ENCODE peak calls at places on chromosome 17, in nine cellular contexts. E, K, U, P, F, G, J, C and W are unnamed samples. For H3K36me3 and H3K27me3, the result is how much of the 10 kb centered on the place peaks cover.

GRCh38 chr17:17837380-17837821 is 615 bp upstream of the SREBF1 start:
- DNase-seq in K (no peak), E (no peak), C (peak), J (no peak), G (peak), P (no peak), U (peak), F (peak), W (peak)

GRCh38 chr17:31469959-31470358 is 78.5 kb downstream of the RAB11FIP4 start:
- DNase-seq in E (no peak), G (no peak), C (no peak), J (no peak), F (no peak), U (no peak), K (no peak), P (no peak), W (no peak)

GRCh38 chr17:19737305-19738072 is 10.6 kb downstream of the ALDH3A1 start:
- DNase-seq in C (no peak), F (no peak), J (no peak), G (no peak), U (no peak), E (no peak), K (no peak), P (no peak), W (no peak)

GRCh38 chr17:60594747-60595146 is 5.2 kb upstream of the PPM1D start:
- DNase-seq in F (no peak), P (no peak), E (no peak), G (no peak), J (no peak), K (no peak), U (no peak), C (no peak), W (no peak)

GRCh38 chr17:3535253-3535995 is 22.2 kb downstream of the TRPV3 start:
- DNase-seq in F (peak), K (peak), U (peak), E (no peak), P (peak), J (no peak), G (peak), C (peak), W (peak)

GRCh38 chr17:74152591-74153455 is 50.7 kb upstream of the RPL38 start:
- DNase-seq in J (no peak), P (no peak), E (no peak), K (no peak), C (no peak), U (no peak), F (peak), G (peak), W (no peak)

GRCh38 chr17:80859004-80859941 is 132.4 kb upstream of the CHMP6 start:
- DNase-seq in G (peak), F (peak), U (no peak), C (peak), P (no peak), E (peak), J (no peak), K (no peak), W (peak)

GRCh38 chr17:9878791-9879525 is 26.1 kb downstream of the RCVRN start:
- DNase-seq in J (no peak), C (no peak), P (no peak), E (no peak), K (no peak), G (no peak), F (no peak), U (no peak), W (no peak)

GRCh38 chr17:13725286-13725990 is 123.7 kb upstream of the HS3ST3A1 start:
- DNase-seq in U (no peak), G (peak), F (no peak), C (no peak), E (no peak), K (no peak), P (no peak), J (no peak), W (no peak)

GRCh38 chr17:29148790-29149430 is 31.3 kb downstream of the MYO18A start:
- DNase-seq in J (peak), E (peak), K (peak), G (peak), C (peak), P (peak), F (peak), U (peak), W (peak)

GRCh38 chr17:80160536-80160935 is 9.3 kb upstream of the CARD14 start:
- DNase-seq in K (no peak), P (no peak), J (no peak), F (no peak), C (no peak), G (no peak), E (no peak), U (no peak), W (no peak)

GRCh38 chr17:71019699-71020098 is 850.4 kb downstream of the KCNJ2 start:
- DNase-seq in U (no peak), P (no peak), G (no peak), F (no peak), K (no peak), J (no peak), E (no peak), C (no peak), W (no peak)

GRCh38 chr17:74807925-74808324 is 31.8 kb upstream of the NAT9 start:
- DNase-seq in G (no peak), J (no peak), U (no peak), K (no peak), P (no peak), F (no peak), E (no peak), C (no peak), W (no peak)

DNA sequence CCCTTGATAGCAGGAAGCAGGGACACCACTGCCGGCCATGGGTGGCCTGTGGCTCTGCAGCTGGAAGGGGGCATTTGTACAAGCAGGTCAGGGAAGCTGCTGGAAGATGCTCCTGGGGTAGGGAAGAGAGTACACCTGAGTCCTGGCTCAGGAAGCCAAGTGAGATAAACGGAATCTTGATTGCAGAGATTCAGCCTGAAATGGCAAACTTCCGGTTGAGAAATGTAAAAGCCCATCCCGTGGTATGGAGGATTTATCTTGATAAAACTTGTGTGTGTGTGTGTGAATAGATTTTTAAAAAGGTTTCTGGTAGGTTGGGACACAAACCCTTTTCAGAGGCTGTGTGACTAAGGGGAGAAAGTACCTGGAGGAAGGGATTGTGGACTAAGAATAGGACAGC is 29.6 kb downstream of the C17orf100 start:
- DNase-seq in P (no peak), E (no peak), F (no peak), U (no peak), J (no peak), K (no peak), C (no peak), G (no peak), W (no peak)
- H3K36me3 ChIP-seq in P (under half), E (under half), F (under half), U (under half), J (under half), K (under half), C (under half), G (under half), W (under half)

DNA sequence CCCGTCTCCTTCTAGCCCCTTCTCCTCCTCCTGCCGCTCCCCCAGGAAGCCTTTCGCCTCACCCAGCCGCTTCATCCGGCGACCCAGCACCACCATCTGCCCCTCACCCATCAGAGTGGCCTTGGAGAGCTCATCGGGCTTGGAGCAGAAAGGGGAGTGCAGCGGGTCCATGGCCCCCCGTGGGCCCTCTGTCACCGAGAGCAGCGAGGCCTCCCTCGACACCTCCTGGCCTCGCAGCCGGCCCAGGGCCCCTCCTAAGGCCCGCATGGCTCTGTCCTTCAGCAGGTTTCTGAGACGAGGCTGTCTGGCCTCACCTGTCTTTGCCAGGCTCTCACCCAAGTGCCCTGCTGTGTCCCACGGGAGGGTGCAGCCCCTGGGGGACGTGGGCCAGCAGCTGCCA is 87.9 kb downstream of the RGS9 start:
- DNase-seq in J (no peak), K (no peak), F (no peak), E (no peak), P (no peak), U (no peak), G (no peak), C (no peak), W (no peak)
- H3K27me3 ChIP-seq in J (under half), K (under half), F (under half), E (under half), P (under half), U (under half), G (under half), C (under half), W (under half)

GRCh38 chr17:61768405-61768804 is 94.9 kb downstream of the BRIP1 start:
- DNase-seq in G (no peak), K (no peak), P (no peak), U (no peak), J (no peak), F (no peak), C (no peak), E (no peak), W (no peak)
- H3K36me3 ChIP-seq in G (under half), K (under half), P (under half), U (under half), J (under half), F (under half), C (under half), E (under half), W (under half)

GRCh38 chr17:36910513-36910912 is 26.8 kb upstream of the LHX1 start:
- DNase-seq in F (no peak), P (no peak), C (no peak), G (no peak), K (no peak), E (no peak), J (no peak), U (no peak), W (no peak)
- H3K27me3 ChIP-seq in F (under half), P (under half), C (under half), G (under half), K (under half), E (under half), J (under half), U (under half), W (under half)

GRCh38 chr17:15655162-15655561 is 28.9 kb downstream of the TRIM16 start:
- DNase-seq in C (no peak), K (no peak), F (no peak), G (peak), U (no peak), J (no peak), E (no peak), P (no peak), W (no peak)
- H3K36me3 ChIP-seq in C (under half), K (under half), F (under half), G (under half), U (under half), J (under half), E (under half), P (under half), W (under half)

GRCh38 chr17:82372591-82373452 is 1.3 kb downstream of the UTS2R start:
- DNase-seq in J (no peak), E (no peak), F (no peak), G (no peak), U (no peak), C (peak), K (no peak), P (no peak), W (no peak)
- H3K27me3 ChIP-seq in J (under half), E (under half), F (half or more), G (under half), U (under half), C (under half), K (under half), P (under half), W (under half)

DNA sequence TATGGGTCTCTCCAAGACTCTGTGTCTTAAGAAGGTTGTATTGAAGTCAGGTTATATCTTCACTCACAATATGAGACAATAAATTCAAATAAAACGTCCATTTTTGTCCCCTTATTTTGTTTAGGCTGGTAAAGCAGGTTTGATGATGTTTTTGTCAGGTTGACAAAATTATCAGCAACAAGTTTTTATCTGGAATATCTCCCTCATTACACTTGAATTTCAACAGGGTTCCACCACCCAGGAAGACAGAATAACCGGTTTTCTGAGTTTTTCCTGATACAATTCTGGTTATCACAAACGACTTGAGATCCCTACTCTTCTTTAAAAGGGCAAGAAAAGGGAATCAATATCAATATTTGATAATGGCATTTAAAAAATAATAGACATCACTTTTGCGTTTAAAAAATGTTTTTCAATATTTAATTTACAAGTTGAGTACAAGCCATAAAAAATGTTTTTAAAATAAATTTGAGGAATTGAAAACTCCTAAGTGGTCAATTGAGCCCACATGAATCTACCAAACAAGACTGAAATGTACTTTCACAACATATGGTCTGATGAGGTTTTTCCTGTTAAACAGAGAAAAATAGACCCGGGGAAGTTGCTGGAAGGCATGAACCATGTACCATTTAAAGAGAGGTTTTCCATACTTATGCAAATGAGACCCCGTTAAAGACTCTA is 1.4 kb upstream of the ATP6V0A1 start:
- DNase-seq in C (no peak), P (no peak), K (no peak), U (no peak), J (peak), F (no peak), G (no peak), E (no peak), W (no peak)
- H3K36me3 ChIP-seq in C (under half), P (under half), K (under half), U (under half), J (under half), F (under half), G (under half), E (under half), W (under half)

DNA sequence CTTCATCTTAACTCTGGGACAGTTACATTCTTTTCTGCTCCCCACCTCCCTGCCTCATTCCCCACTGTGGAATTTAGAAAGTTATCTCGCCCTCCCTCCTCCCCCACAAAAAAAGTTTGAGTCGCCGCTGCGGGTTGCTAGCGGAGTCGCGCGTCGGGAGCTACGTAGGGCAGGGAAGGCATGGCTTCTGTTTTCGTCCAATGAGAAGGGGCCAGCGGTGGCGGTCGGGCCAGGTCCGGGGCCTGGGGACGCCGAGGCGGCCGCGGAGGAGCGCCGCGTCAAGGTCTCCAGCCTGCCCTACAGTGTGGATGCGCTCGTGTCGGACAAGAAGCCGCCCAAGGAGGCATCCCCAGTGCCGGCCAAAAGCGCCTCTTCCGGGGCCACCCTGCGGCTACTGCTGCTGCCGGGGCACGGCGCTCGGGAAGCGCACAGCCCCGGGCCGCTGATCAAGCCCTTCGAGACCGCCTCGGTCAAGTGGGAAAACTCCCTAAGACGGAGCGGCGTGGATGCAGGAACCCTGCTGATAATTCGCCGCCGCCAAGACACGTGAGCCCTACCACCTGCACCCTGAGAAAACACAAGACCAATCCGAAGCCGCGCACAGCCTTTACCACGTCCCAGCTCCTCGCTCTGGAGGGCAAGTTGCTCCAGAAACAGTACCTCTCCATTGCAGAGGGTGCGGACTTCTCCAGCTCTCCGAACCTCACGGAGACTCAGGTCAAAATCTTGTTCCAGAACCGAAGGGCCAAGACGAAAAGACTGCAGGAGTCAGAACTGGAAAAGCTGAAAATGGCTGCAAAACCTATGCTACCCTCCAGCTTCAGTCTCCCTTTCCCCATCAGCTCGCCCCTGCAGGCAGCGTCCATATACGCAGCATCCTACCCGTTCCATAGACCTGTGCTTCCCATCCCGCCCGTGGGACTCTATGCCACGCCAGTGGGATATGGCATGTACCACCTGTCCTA is 8.9 kb downstream of the OR4D1 start:
- DNase-seq in U (no peak), P (peak), G (peak), C (peak), E (no peak), J (no peak), K (peak), F (peak), W (no peak)
- H3K27me3 ChIP-seq in U (half or more), P (under half), G (half or more), C (under half), E (under half), J (under half), K (under half), F (under half), W (under half)